ENCODE peak calls at places on chromosomes 6 and 20, in ten cellular contexts. Y is HCT116; T is iPS DF 6.9; S is IMR-90; D is neuronal stem cell; N is GM12878; A is right atrium auricular region; H is CD4-positive, alpha-beta memory T cell; Z is psoas muscle; C is gastrocnemius medialis. B is an unnamed sample. For H3K9me3 and H3K4me1, the result is how much of the 10 kb centered on the place peaks cover.

GRCh38 chr6:41174610-41175009 is 11.7 kb upstream of the TREM2 start:
- DNase-seq in Y (no peak), T (no peak), S (no peak), D (no peak), N (no peak), A (no peak), H (no peak), Z (no peak), C (no peak), B (no peak)

GRCh38 chr6:106782524-106783265 is 153.3 kb downstream of the QRSL1 start:
- DNase-seq in Y (no peak), T (no peak), S (no peak), D (no peak), N (no peak), A (no peak), H (no peak), Z (no peak), C (no peak), B (no peak)

GRCh38 chr6:157650261-157650640 is 172.8 kb upstream of the SNX9 start:
- DNase-seq in Y (no peak), T (no peak), S (no peak), D (no peak), N (no peak), A (no peak), H (no peak), Z (peak), C (no peak), B (no peak)

GRCh38 chr20:44701116-44701865 is 13.9 kb upstream of the CCN5 start:
- DNase-seq in Y (no peak), T (no peak), S (peak), D (no peak), N (no peak), A (no peak), H (no peak), Z (no peak), C (no peak), B (no peak)

GRCh38 chr20:33693274-33693673 is 7.1 kb upstream of the E2F1 start:
- DNase-seq in Y (no peak), T (no peak), S (no peak), D (no peak), N (no peak), A (no peak), H (no peak), Z (no peak), C (no peak), B (no peak)

GRCh38 chr6:35808688-35809087 is 3.5 kb downstream of the LHFPL5 start:
- DNase-seq in Y (no peak), T (no peak), S (no peak), D (no peak), N (no peak), A (no peak), H (no peak), Z (no peak), C (no peak), B (no peak)

GRCh38 chr6:134436950-134437349 is 119.0 kb upstream of the SGK1 start:
- DNase-seq in Y (no peak), T (no peak), S (peak), D (no peak), N (peak), A (no peak), H (no peak), Z (no peak), C (no peak), B (no peak)

GRCh38 chr6:43976706-43977403 is 150.4 kb downstream of the MRPL14 start:
- DNase-seq in Y (no peak), T (no peak), S (peak), D (no peak), N (no peak), A (no peak), H (no peak), Z (no peak), C (no peak), B (no peak)

GRCh38 chr20:15045246-15045645 is 707.8 kb upstream of the FLRT3 start:
- DNase-seq in Y (no peak), T (no peak), S (no peak), D (no peak), N (no peak), A (peak), H (no peak), Z (peak), C (peak), B (no peak)

GRCh38 chr20:16243470-16243869 is 329.8 kb downstream of the KIF16B start:
- DNase-seq in Y (no peak), T (no peak), S (no peak), D (no peak), N (no peak), A (no peak), H (no peak), Z (no peak), C (no peak), B (peak)

GRCh38 chr20:10002871-10003270 is 31.9 kb upstream of the ANKEF1 start:
- DNase-seq in Y (no peak), T (no peak), S (no peak), D (no peak), N (no peak), A (no peak), H (no peak), Z (no peak), C (no peak), B (no peak)

DNA sequence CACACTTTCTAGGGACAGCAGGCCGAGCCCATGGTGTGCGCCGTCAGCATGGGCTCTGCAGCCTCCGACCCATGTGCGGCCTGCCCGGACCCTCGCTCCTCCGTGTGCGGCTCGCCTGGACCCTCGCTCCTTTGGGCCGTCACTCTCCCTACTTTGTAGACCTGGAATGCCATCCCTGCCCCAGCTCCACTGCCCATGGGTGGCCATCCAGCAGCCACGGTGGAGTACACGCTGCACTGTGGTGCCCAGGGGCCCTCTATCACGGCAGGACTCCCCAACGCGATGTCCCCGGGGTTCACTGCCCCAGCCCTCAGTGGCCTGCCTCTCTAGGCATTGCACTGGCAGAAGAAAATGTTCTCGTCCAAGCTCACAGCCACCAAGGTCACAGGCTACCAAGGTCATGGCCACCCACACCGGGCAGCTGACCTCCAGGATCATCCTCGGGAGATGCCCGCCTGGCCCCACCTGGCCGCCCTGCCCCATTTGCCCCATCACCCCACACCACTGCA is 24.1 kb upstream of the MRGBP start:
- DNase-seq in Y (no peak), T (no peak), S (no peak), D (no peak), N (no peak), A (no peak), H (no peak), Z (peak), C (no peak), B (no peak)
- H3K4me3 ChIP-seq in Y (no peak), T (no peak), S (no peak), D (no peak), N (no peak), A (no peak), H (no peak), Z (no peak), C (no peak), B (no peak)

DNA sequence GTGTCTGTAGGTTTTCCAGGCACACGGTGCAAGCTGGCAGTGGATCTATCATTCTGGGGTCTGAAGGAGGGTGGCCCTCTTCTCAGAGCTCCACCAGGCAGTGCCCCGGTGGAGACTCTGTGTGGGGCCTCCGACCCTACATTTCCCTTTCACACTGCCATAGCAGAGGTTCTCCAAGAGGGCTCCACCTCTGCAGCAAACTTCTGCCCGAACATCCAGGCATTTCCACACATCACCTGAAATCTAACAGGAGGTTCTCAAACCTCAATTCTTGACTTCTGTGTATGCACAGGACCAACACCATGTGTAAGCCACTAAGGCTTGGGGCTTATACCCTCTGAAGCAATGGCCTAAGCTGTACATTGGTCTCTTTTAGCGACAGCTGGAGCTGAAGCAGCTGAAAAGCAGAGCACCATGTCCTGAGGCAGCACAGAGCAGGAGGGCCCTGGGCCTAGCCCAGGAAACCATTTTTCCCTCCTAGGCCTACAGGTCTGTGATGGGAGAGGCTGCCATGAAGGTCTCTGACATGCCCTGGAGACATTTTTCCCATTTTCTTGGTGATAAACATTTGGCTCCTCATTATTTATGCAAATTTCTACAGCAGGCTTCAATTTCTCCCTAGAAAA is 253.3 kb downstream of the ERMARD start:
- DNase-seq in Y (no peak), T (no peak), S (no peak), D (no peak), N (no peak), A (no peak), H (no peak), Z (no peak), C (no peak), B (no peak)
- H3K9me3 ChIP-seq in Y (under half), T (under half), S (under half), D (under half), N (under half), A (under half), H (under half), Z (under half), C (under half), B (under half)

GRCh38 chr6:37056439-37057127 is 51.1 kb downstream of the FGD2 start:
- DNase-seq in Y (peak), T (no peak), S (peak), D (no peak), N (no peak), A (no peak), H (no peak), Z (no peak), C (no peak), B (no peak)

GRCh38 chr6:37056112-37056403 is 50.6 kb downstream of the FGD2 start:
- DNase-seq in Y (no peak), T (no peak), S (no peak), D (no peak), N (no peak), A (no peak), H (no peak), Z (no peak), C (no peak), B (no peak)

GRCh38 chr6:37058084-37058586 is 52.7 kb downstream of the FGD2 start:
- DNase-seq in Y (no peak), T (no peak), S (peak), D (no peak), N (no peak), A (no peak), H (no peak), Z (peak), C (peak), B (no peak)

GRCh38 chr6:37057128-37057471 is 51.6 kb downstream of the FGD2 start:
- DNase-seq in Y (no peak), T (no peak), S (no peak), D (no peak), N (no peak), A (no peak), H (no peak), Z (no peak), C (no peak), B (no peak)

GRCh38 chr6:37057678-37058077 is 52.2 kb downstream of the FGD2 start:
- DNase-seq in Y (no peak), T (no peak), S (no peak), D (no peak), N (no peak), A (no peak), H (no peak), Z (no peak), C (no peak), B (no peak)
- H3K4me1 ChIP-seq in Y (half or more), T (under half), S (under half), D (under half), N (under half), A (under half), H (under half), Z (under half), C (under half), B (under half)

DNA sequence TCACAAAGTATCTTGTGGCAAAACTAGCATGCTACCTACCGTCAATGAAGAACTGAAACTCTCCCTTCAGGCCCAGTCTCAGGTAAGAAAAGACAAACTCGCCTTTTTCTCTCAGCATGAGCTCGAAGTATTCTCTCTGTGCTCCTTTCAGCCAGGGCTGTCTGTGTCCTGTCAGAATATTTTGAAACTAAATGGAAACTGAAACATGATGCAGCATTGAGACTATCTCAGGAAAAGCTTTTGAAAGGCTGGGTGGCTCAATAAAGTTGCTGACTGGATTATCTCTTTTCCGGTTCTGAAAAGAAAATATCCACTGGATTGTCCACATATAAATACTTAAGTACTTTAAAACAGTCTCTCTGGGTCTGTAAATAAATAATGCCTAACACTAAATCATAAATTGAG is 718 bp downstream of the CALHM5 start:
- DNase-seq in Y (no peak), T (no peak), S (no peak), D (no peak), N (no peak), A (no peak), H (no peak), Z (no peak), C (no peak), B (no peak)
- H3K4me3 ChIP-seq in Y (no peak), T (no peak), S (peak), D (no peak), N (no peak), A (peak), H (no peak), Z (peak), C (peak), B (peak)

DNA sequence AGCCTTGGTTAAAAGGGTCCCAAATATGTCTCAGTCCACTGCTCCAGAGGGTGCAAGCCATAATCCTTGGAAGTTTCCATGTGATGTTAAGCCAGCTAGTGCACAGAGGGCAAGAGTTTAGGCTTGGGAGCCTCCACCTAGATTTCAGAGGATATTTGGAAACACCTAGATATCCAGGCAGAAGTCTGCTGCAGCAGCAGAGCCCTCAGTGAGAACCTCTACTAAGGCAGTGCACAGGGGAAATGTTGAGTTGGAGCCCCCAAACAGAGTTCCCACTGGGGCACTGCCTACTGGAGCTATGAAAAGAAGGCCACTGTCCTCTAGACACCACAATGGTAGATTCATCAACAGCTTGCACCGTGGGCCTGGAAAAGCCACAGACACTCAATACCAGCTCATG is 6.3 kb downstream of the EPM2A start:
- DNase-seq in Y (no peak), T (no peak), S (no peak), D (no peak), N (no peak), A (no peak), H (no peak), Z (no peak), C (no peak), B (no peak)
- H3K9me3 ChIP-seq in Y (under half), T (under half), S (under half), D (under half), N (under half), A (under half), H (under half), Z (under half), C (under half), B (under half)

DNA sequence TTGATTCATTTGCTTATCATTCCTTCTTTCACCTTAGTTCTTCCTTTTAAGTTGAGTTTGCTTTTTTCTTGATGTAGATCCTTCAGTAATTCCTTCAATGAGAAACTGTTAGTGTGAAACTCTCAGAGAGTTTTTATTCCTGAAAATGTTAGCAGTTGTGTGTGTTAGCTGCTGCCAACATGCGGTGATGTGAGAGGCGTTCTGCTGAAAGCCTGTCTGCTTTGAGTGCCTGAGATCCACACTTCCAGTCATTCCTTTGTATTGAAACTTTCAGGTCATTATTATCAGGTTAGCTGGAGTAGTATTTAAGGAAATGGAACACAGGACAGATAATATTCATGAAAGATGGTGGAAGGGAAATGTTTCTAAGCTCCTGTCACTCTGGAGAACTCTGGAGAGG is 70.0 kb upstream of the SUPT3H start:
- DNase-seq in Y (no peak), T (no peak), S (peak), D (no peak), N (no peak), A (no peak), H (no peak), Z (no peak), C (no peak), B (no peak)
- H3K4me1 ChIP-seq in Y (under half), T (under half), S (under half), D (under half), N (under half), A (under half), H (half or more), Z (under half), C (under half), B (under half)

DNA sequence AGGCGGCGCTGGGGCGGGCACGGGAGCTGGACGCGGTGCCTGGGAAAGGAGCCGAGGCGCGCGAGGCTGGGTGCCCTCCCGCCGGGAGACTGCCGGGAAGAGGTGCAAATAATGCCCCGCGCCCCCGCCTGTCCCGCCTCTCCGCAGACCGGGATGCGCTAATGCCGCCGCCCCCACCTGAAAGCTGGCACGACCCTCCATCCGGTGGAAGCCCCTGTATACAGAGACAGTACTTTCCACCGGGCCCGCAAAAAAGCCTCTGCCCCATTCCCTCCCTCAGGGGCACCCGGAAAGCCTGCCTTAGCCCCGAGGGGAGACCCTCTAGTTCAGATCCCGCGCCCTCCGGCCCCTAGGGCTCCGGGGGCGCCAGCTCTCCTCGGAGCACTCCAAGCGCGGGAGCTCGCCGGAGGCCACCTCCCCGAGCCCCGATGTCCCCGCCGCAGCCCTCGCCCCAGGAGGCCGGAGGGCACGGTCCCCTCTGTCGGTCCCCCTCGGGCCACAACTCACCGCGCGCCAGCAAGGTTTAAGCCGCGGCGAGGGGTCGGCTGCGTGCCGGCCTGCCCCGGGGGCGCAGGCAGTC is 1.2 kb downstream of the GRM4 start:
- DNase-seq in Y (no peak), T (no peak), S (no peak), D (no peak), N (no peak), A (no peak), H (no peak), Z (peak), C (no peak), B (no peak)
- H3K4me3 ChIP-seq in Y (peak), T (peak), S (no peak), D (peak), N (no peak), A (peak), H (no peak), Z (peak), C (peak), B (no peak)

B was measured in adrenal gland.